ENCODE peak calls at places on chromosomes 13 and 19, in eight cellular contexts. E, O, Q, X, V, W, D and Y are unnamed samples.

GRCh38 chr13:108985166-108985565 is 355.8 kb downstream of the MYO16 start:
- DNase-seq in E (no peak), O (no peak), Q (no peak), X (no peak), V (no peak), W (no peak), D (no peak), Y (no peak)

GRCh38 chr19:41666075-41666474 is 22.0 kb downstream of the CEACAM7 start:
- DNase-seq in E (no peak), O (no peak), Q (no peak), X (no peak), V (no peak), W (no peak), D (no peak), Y (no peak)

GRCh38 chr13:96172066-96172465 is 82.2 kb downstream of the HS6ST3 start:
- DNase-seq in E (no peak), O (no peak), Q (no peak), X (no peak), V (no peak), W (no peak), D (no peak), Y (no peak)

GRCh38 chr19:7554990-7555864 is 19.7 kb downstream of the PNPLA6 start:
- DNase-seq in E (no peak), O (no peak), Q (no peak), X (no peak), V (no peak), W (no peak), D (no peak), Y (no peak)

GRCh38 chr19:3570619-3571018 is 2.1 kb upstream of the HMG20B start:
- DNase-seq in E (no peak), O (no peak), Q (no peak), X (no peak), V (no peak), W (no peak), D (no peak), Y (no peak)

GRCh38 chr13:99385940-99386339 is 78.7 kb upstream of the GPR183 start:
- DNase-seq in E (no peak), O (no peak), Q (no peak), X (no peak), V (no peak), W (no peak), D (no peak), Y (no peak)

GRCh38 chr13:49246850-49247721 is 639 bp upstream of the CDADC1 start:
- DNase-seq in E (no peak), O (no peak), Q (no peak), X (no peak), V (no peak), W (no peak), D (peak; percentile 45), Y (no peak)

GRCh38 chr19:45293682-45294081 is 29.0 kb downstream of the CKM start:
- DNase-seq in E (no peak), O (no peak), Q (no peak), X (no peak), V (no peak), W (no peak), D (no peak), Y (no peak)

GRCh38 chr19:6730941-6731670 is 6.3 kb downstream of the GPR108 start:
- DNase-seq in E (no peak), O (no peak), Q (no peak), X (no peak), V (no peak), W (no peak), D (no peak), Y (no peak)

GRCh38 chr19:13396256-13397080 is 109.8 kb downstream of the CACNA1A start:
- DNase-seq in E (peak; percentile 52), O (no peak), Q (peak; percentile 15), X (peak; percentile 40), V (peak; percentile 3), W (peak; percentile 27), D (no peak), Y (peak; percentile 54)

GRCh38 chr19:664913-665443 is 2.0 kb upstream of the RNF126 start:
- DNase-seq in E (peak; percentile 89), O (peak; percentile 78), Q (peak; percentile 84), X (peak; percentile 83), V (peak; percentile 78), W (peak; percentile 80), D (no peak), Y (peak; percentile 79)

GRCh38 chr13:107210216-107211010 is 642.5 kb upstream of the ARGLU1 start:
- DNase-seq in E (no peak), O (no peak), Q (no peak), X (peak; percentile 71), V (no peak), W (no peak), D (no peak), Y (no peak)

GRCh38 chr13:90719452-90719851 is 628.0 kb upstream of the MIR17HG start:
- DNase-seq in E (no peak), O (no peak), Q (no peak), X (no peak), V (no peak), W (no peak), D (no peak), Y (no peak)

GRCh38 chr13:36057041-36057440 is 74.1 kb downstream of the DCLK1 start:
- DNase-seq in E (no peak), O (no peak), Q (no peak), X (no peak), V (no peak), W (no peak), D (no peak), Y (no peak)
- TF ChIP-seq CTCF in E (no peak), O (no peak), Q (no peak), X (no peak), V (no peak), W (no peak), D (no peak), Y (no peak)

GRCh38 chr19:39993605-39994004 is 3.3 kb upstream of the ZNF546 start:
- DNase-seq in E (no peak), O (no peak), Q (no peak), X (no peak), V (no peak), W (no peak), D (no peak), Y (no peak)

GRCh38 chr19:39996811-39997594 is at the start of gene ZNF546:
- DNase-seq in E (peak; percentile 97), O (peak; percentile 82), Q (peak; percentile 93), X (peak; percentile 95), V (peak; percentile 88), W (peak; percentile 94), D (peak; percentile 50), Y (peak; percentile 86)

GRCh38 chr19:39996218-39996810 is 546 bp upstream of the ZNF546 start:
- DNase-seq in E (peak; percentile 55), O (no peak), Q (peak; percentile 17), X (no peak), V (peak; percentile 12), W (no peak), D (no peak), Y (no peak)

GRCh38 chr19:39997595-39998216 is 846 bp downstream of the ZNF546 start:
- DNase-seq in E (no peak), O (no peak), Q (no peak), X (no peak), V (no peak), W (no peak), D (no peak), Y (no peak)

DNA sequence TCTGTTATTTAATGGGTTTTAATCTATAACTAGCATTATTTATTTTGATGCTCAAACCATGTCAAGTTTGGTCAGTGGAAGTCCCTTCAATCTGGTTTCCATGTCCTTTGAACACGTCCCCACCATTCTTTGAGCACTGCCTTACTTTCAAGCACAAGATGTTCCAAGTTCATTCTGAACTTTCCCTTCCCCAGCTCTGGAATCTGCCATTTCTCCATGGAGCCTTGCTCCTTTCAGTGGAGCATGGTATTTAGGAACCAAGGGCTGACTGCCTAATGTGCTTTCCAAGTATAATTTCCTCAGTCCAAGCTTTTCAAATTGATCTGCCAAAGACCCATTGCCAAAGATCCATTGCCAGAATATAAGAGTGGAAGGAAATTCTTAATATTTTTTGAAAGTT is 1.1 kb upstream of the ZNF546 start:
- DNase-seq in E (no peak), O (no peak), Q (no peak), X (no peak), V (no peak), W (no peak), D (no peak), Y (no peak)
- H3K27ac ChIP-seq in E (no peak overlapping the region), O (no peak overlapping the region), Q (no peak overlapping the region), X (no peak overlapping the region), V (no peak overlapping the region), W (no peak overlapping the region), D (no peak overlapping the region), Y (no peak overlapping the region)

GRCh38 chr13:21005193-21005592 is 56.2 kb downstream of the LATS2 start:
- DNase-seq in E (peak; percentile 30), O (no peak), Q (no peak), X (no peak), V (no peak), W (no peak), D (no peak), Y (no peak)
- TF ChIP-seq POLR2A in E (no peak), O (no peak), Q (no peak), X (no peak), V (no peak), W (no peak), D (no peak), Y (no peak)

GRCh38 chr19:35846038-35846668 is 6.2 kb downstream of the NPHS1 start:
- DNase-seq in E (no peak), O (no peak), Q (no peak), X (no peak), V (no peak), W (no peak), D (no peak), Y (peak; percentile 66)
- TF ChIP-seq CTCF in E (no peak), O (no peak), Q (no peak), X (no peak), V (no peak), W (no peak), D (no peak), Y (peak; percentile 47)

GRCh38 chr19:18906605-18907519 is 10.9 kb upstream of the CERS1 start:
- DNase-seq in E (no peak), O (no peak), Q (no peak), X (no peak), V (no peak), W (no peak), D (no peak), Y (no peak)
- H3K27ac ChIP-seq in E (no peak overlapping the region), O (no peak overlapping the region), Q (no peak overlapping the region), X (no peak overlapping the region), V (no peak overlapping the region), W (no peak overlapping the region), D (no peak overlapping the region), Y (no peak overlapping the region)